ENCODE peak calls at places on chromosomes 16 and 17, in seven cellular contexts. L is mesendoderm, K is cardiac fibroblast, E is foreskin fibroblast, H is DND-41, A is heart left ventricle, D is tibial artery. O is an unnamed sample.

GRCh38 chr17:77566566-77566965 is 391.9 kb upstream of the TNRC6C start:
- DNase-seq in H (no peak), L (no peak), A (no peak), K (no peak), D (peak), E (no peak), O (no peak)

GRCh38 chr17:36463916-36464764 is 22.3 kb upstream of the ZNHIT3 start:
- DNase-seq in E (peak), D (no peak), K (peak), A (peak), L (peak), H (no peak), O (peak)

GRCh38 chr16:10575506-10576130 is 4.8 kb downstream of the EMP2 start:
- DNase-seq in K (peak), L (no peak), A (no peak), E (no peak), H (no peak), D (no peak), O (no peak)

GRCh38 chr17:1959871-1960569 is 65.1 kb downstream of the RTN4RL1 start:
- DNase-seq in D (no peak), E (peak), A (no peak), H (no peak), L (no peak), K (peak), O (no peak)

GRCh38 chr16:5361322-5361721 is 263.7 kb upstream of the EEF2KMT start:
- DNase-seq in L (no peak), E (no peak), H (no peak), A (no peak), K (no peak), D (no peak), O (no peak)

GRCh38 chr16:66026211-66026610 is 340.3 kb upstream of the CDH5 start:
- DNase-seq in A (no peak), D (no peak), K (peak), H (no peak), E (no peak), L (peak), O (peak)

GRCh38 chr17:58693208-58693607 is 806 bp downstream of the RAD51C start:
- DNase-seq in K (no peak), L (no peak), A (no peak), E (no peak), H (no peak), D (no peak), O (no peak)

GRCh38 chr17:81390436-81391214 is 4.6 kb upstream of the BAHCC1 start:
- DNase-seq in H (no peak), K (no peak), L (peak), A (no peak), D (no peak), E (no peak), O (no peak)

GRCh38 chr17:14768923-14769322 is 468.0 kb downstream of the HS3ST3B1 start:
- DNase-seq in E (no peak), D (no peak), H (no peak), L (no peak), K (no peak), A (no peak), O (no peak)

GRCh38 chr17:31744541-31744951 is 114.5 kb downstream of the COPRS start:
- DNase-seq in D (no peak), L (no peak), K (peak), E (no peak), H (no peak), A (no peak), O (no peak)

GRCh38 chr16:57701759-57702371 is 7.3 kb downstream of the DRC7 start:
- DNase-seq in A (no peak), E (no peak), D (no peak), L (no peak), H (no peak), K (no peak), O (no peak)

GRCh38 chr16:70267516-70267915 is 15.8 kb upstream of the EXOSC6 start:
- DNase-seq in E (peak), L (peak), H (peak), D (peak), K (peak), A (no peak), O (no peak)

GRCh38 chr17:29838961-29839360 is 91.1 kb downstream of the SSH2 start:
- DNase-seq in E (peak), K (peak), L (peak), A (peak), D (no peak), H (no peak), O (no peak)

GRCh38 chr16:1810536-1810935 is 16.1 kb downstream of the HAGH start:
- DNase-seq in K (no peak), L (no peak), E (no peak), A (no peak), D (no peak), H (no peak), O (no peak)

GRCh38 chr16:17282247-17282646 is 188.5 kb downstream of the XYLT1 start:
- DNase-seq in K (no peak), H (no peak), E (no peak), L (no peak), A (no peak), D (no peak), O (no peak)

GRCh38 chr17:40541060-40541872 is 24.0 kb downstream of the CCR7 start:
- DNase-seq in H (peak), A (no peak), K (no peak), L (no peak), E (no peak), D (peak), O (peak)

GRCh38 chr17:4073983-4074830 is 68.6 kb downstream of the ZZEF1 start:
- DNase-seq in H (no peak), A (no peak), K (no peak), L (no peak), E (no peak), D (no peak), O (no peak)

GRCh38 chr16:12255919-12256665 is 279.6 kb downstream of the SNX29 start:
- DNase-seq in A (no peak), K (no peak), H (no peak), L (no peak), E (no peak), D (no peak), O (no peak)

GRCh38 chr16:48295493-48296281 is 48.3 kb upstream of the ABCC11 start:
- DNase-seq in L (no peak), H (no peak), K (no peak), A (no peak), D (no peak), E (no peak), O (no peak)

GRCh38 chr17:9363440-9364350 is 211.9 kb downstream of the STX8 start:
- DNase-seq in K (peak), E (no peak), H (no peak), D (no peak), L (no peak), A (no peak), O (peak)

GRCh38 chr16:75477680-75478473 is 13.4 kb upstream of the TMEM170A start:
- DNase-seq in D (no peak), K (no peak), A (no peak), L (no peak), E (no peak), H (no peak), O (no peak)

GRCh38 chr17:7023576-7024401 is 939 bp downstream of the BCL6B start:
- DNase-seq in K (peak), H (peak), A (peak), D (peak), E (peak), L (peak), O (no peak)

GRCh38 chr17:185445-186138 is 4.1 kb upstream of the DOC2B start:
- DNase-seq in E (no peak), K (no peak), A (no peak), L (no peak), D (no peak), H (no peak), O (no peak)

GRCh38 chr17:59428896-59429460 is 97.5 kb downstream of the YPEL2 start:
- DNase-seq in A (no peak), E (no peak), D (no peak), K (peak), L (no peak), H (no peak), O (no peak)

GRCh38 chr16:27324851-27325301 is 11.1 kb downstream of the IL4R start:
- DNase-seq in H (no peak), L (peak), K (no peak), A (no peak), D (peak), E (no peak), O (no peak)

GRCh38 chr16:22183901-22184614 is 21.8 kb downstream of the SDR42E2 start:
- DNase-seq in K (no peak), E (no peak), A (no peak), D (no peak), H (peak), L (peak), O (no peak)

GRCh38 chr17:81901167-81902022 is 643 bp upstream of the NPB start:
- DNase-seq in E (no peak), A (no peak), D (peak), L (no peak), K (no peak), H (no peak), O (no peak)

GRCh38 chr17:42980274-42980765 is at the start of gene RUNDC1:
- DNase-seq in E (peak), A (peak), L (peak), D (peak), H (peak), K (peak), O (peak)

DNA sequence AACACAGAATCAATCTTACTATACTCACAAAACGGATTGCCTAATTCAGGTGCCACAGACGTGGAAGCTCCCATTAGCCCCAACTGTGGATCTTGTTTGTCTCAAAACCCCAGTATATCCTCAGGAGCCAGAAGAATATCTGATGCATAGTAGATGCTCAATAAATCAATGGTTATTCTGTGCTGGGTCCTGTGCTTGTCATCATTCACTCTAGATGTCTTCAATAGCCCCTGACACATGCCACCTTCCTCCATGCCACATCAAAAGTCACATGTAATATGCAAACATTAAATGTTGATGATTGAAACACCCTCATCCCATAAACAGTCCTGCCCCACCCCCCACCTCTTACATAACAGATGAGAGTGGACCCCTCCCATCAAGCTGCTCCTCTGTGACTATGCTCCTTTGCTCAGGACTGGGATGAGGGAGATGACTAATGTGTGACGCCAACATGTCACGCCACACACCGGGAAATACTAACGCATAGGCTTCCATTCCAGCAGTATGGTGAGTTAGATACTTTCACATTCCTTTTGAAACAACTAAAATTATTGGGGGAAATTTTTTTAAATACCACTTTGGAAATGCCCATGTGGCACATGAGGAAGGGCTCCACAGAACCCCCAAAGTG is 267.6 kb upstream of the SDK2 start:
- DNase-seq in K (no peak), H (no peak), A (no peak), L (no peak), E (no peak), D (no peak), O (no peak)
- H3K4me3 ChIP-seq in K (no peak), H (no peak), A (no peak), L (no peak), E (no peak), D (no peak), O (no peak)

DNA sequence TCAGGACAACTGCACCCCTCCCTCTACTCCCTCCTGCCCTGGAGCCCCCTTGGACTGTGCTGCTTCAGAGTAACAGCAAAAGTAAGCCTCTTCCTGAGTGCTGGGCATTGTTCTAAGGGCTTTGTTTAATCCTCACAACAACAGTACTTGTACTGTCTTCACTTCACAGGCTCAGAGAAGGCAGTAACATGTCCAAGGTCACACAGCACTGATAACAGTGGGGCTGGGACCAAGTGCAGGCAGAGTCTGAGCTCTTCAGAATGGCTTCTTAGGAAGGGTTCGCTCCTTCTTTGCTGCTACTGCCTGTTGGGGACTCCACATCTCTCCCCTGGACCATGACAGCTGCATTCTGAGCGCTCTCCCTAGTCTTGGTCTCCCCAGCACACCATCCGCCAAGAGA is 24.6 kb downstream of the TMEM132E start:
- DNase-seq in H (no peak), E (no peak), K (no peak), D (no peak), A (no peak), L (no peak), O (no peak)
- H3K4me3 ChIP-seq in H (no peak), E (no peak), K (no peak), D (no peak), A (no peak), L (no peak), O (no peak)

DNA sequence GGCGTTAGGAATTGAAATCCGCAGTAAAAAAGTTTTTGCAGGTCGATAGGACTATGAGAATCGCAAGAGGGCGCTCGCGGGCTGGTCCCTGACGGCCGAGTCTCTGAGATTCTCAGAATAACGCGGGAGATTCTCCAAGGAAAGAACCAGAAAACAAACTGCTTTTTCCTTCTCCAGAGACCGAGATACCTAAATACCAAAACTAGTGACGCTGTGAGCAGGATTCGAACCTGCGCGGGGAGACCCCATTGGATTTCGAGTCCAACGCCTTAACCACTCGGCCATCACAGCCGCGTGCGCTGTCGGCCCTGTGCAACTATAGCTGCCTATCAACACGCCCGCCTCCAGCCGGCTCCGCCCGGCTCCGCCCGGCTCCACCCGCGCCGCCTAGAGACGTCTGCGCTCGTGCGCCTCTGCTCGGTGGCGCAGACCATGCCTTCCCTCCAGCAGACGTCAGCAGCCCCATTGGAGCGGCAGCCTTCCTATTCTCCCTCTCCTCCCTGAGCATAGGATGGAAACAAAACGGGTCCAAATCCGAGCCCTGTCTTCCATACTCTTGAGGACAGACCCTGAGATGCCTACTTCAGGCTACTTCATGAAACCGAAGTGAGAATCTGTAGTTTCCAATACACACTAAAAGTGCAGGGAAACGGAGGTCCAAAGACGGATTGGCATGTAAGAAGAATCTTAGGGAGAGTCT is 13.4 kb downstream of the PER1 start:
- DNase-seq in L (peak), H (peak), A (peak), E (peak), D (peak), K (peak), O (peak)
- H3K4me3 ChIP-seq in L (peak), H (peak), A (peak), E (peak), D (peak), K (no peak), O (peak)

GRCh38 chr16:85437161-85438052 is 175.7 kb upstream of the GSE1 start:
- DNase-seq in D (no peak), E (no peak), H (no peak), L (peak), A (no peak), K (peak), O (no peak)
- H3K4me3 ChIP-seq in D (peak), E (no peak), H (no peak), L (no peak), A (no peak), K (no peak), O (no peak)

GRCh38 chr16:83953796-83954576 is 946 bp downstream of the OSGIN1 start:
- DNase-seq in A (no peak), K (peak), E (no peak), L (peak), D (no peak), H (peak), O (peak)
- H3K4me3 ChIP-seq in A (peak), K (peak), E (peak), L (no peak), D (peak), H (no peak), O (peak)

O was measured in Jurkat, Clone E6-1.